ENCODE peak calls at places on chromosomes 11 and 22, in five cellular contexts. D is cardiac fibroblast, V is iPS DF 6.9, G is NCI-H2081, T is AG08396. F is an unnamed sample.

GRCh38 chr11:119843760-119844330 is 114.8 kb upstream of the NECTIN1 start:
- DNase-seq in D (peak; percentile 0), V (no peak), G (no peak), T (peak; percentile 39), F (no peak)

GRCh38 chr22:29718949-29719893 is 582 bp upstream of the CABP7 start:
- DNase-seq in D (no peak), V (no peak), G (no peak), T (no peak), F (no peak)

GRCh38 chr22:47102648-47103047 is 340.2 kb downstream of the TBC1D22A start:
- DNase-seq in D (no peak), V (peak; percentile 33), G (no peak), T (no peak), F (no peak)

GRCh38 chr11:116861539-116861938 is 24.1 kb upstream of the APOA1 start:
- DNase-seq in D (peak; percentile 83), V (no peak), G (no peak), T (no peak), F (peak; percentile 22)

GRCh38 chr11:66336234-66337102 is at the start of gene RIN1:
- DNase-seq in D (peak; percentile 99), V (no peak), G (peak; percentile 77), T (peak; percentile 96), F (peak; percentile 98)

GRCh38 chr11:119666061-119666460 is 62.9 kb downstream of the NECTIN1 start:
- DNase-seq in D (no peak), V (no peak), G (no peak), T (no peak), F (no peak)

GRCh38 chr11:75078233-75078632 is 18.4 kb downstream of the OR2AT4 start:
- DNase-seq in D (peak; percentile 67), V (no peak), G (no peak), T (no peak), F (peak; percentile 2)

GRCh38 chr22:47130883-47131610 is 368.6 kb downstream of the TBC1D22A start:
- DNase-seq in D (no peak), V (no peak), G (no peak), T (no peak), F (peak; percentile 53)

GRCh38 chr22:29606320-29606719 is 2.9 kb downstream of the NF2 start:
- DNase-seq in D (no peak), V (no peak), G (no peak), T (no peak), F (no peak)

GRCh38 chr22:25853902-25854301 is 111.9 kb downstream of the MYO18B start:
- DNase-seq in D (no peak), V (no peak), G (peak; percentile 59), T (no peak), F (no peak)

GRCh38 chr22:27879923-27880322 is 39.1 kb downstream of the PITPNB start:
- DNase-seq in D (peak; percentile 68), V (peak; percentile 33), G (peak; percentile 15), T (peak; percentile 47), F (peak; percentile 58)

GRCh38 chr11:83736689-83737088 is 450.5 kb upstream of the CCDC90B start:
- DNase-seq in D (no peak), V (no peak), G (peak; percentile 66), T (no peak), F (no peak)

GRCh38 chr11:2559527-2560311 is 114.9 kb downstream of the KCNQ1 start:
- DNase-seq in D (no peak), V (no peak), G (no peak), T (no peak), F (no peak)

GRCh38 chr11:66969584-66970205 is 5.4 kb upstream of the C11orf86 start:
- DNase-seq in D (peak; percentile 77), V (no peak), G (no peak), T (no peak), F (no peak)

GRCh38 chr11:81070948-81071347 is 1630.1 kb upstream of the TENM4 start:
- DNase-seq in D (no peak), V (no peak), G (no peak), T (no peak), F (no peak)

GRCh38 chr11:78351193-78351592 is 66.4 kb downstream of the GAB2 start:
- DNase-seq in D (no peak), V (no peak), G (peak; percentile 65), T (no peak), F (no peak)

GRCh38 chr11:83092488-83093384 is 21.0 kb upstream of the RAB30 start:
- DNase-seq in D (peak; percentile 14), V (no peak), G (peak; percentile 46), T (no peak), F (no peak)

GRCh38 chr22:26401726-26402125 is 27.3 kb upstream of the ASPHD2 start:
- DNase-seq in D (no peak), V (no peak), G (no peak), T (no peak), F (no peak)

GRCh38 chr11:15688351-15688792 is 573.6 kb downstream of the INSC start:
- DNase-seq in D (peak; percentile 53), V (no peak), G (no peak), T (peak; percentile 35), F (no peak)

GRCh38 chr22:19271856-19272535 is 19.5 kb downstream of the CLTCL1 start:
- DNase-seq in D (peak; percentile 58), V (no peak), G (no peak), T (no peak), F (no peak)

GRCh38 chr11:76654310-76654851 is 16.2 kb downstream of the LRRC32 start:
- DNase-seq in D (peak; percentile 35), V (no peak), G (no peak), T (peak; percentile 88), F (peak; percentile 27)

GRCh38 chr11:117484159-117484558 is 156.5 kb downstream of the CEP164 start:
- DNase-seq in D (no peak), V (no peak), G (no peak), T (no peak), F (no peak)

GRCh38 chr11:105696000-105696399 is 86.1 kb downstream of the GRIA4 start:
- DNase-seq in D (no peak), V (no peak), G (no peak), T (no peak), F (no peak)

GRCh38 chr11:2742201-2742600 is 42.4 kb upstream of the KCNQ1OT1 start:
- DNase-seq in D (no peak), V (no peak), G (no peak), T (no peak), F (no peak)

GRCh38 chr11:88320149-88320559 is 17.4 kb downstream of the CTSC start:
- DNase-seq in D (peak; percentile 66), V (no peak), G (no peak), T (peak; percentile 35), F (peak; percentile 18)

GRCh38 chr11:77068461-77069335 is 1.9 kb downstream of the CAPN5 start:
- DNase-seq in D (no peak), V (no peak), G (no peak), T (no peak), F (peak; percentile 20)

GRCh38 chr11:134802116-134802515 is 390.1 kb upstream of the B3GAT1 start:
- DNase-seq in D (no peak), V (no peak), G (no peak), T (no peak), F (no peak)